ENCODE peak calls at places on chromosomes 6 and 20, in five cellular contexts. H, R, N, Q and O are unnamed samples.

GRCh38 chr6:73728548-73729205 is 32.7 kb downstream of the CD109 start:
- DNase-seq in H (no peak), R (peak; percentile 13), N (no peak), Q (no peak), O (peak; percentile 56)

GRCh38 chr20:48205786-48206185 is 420.5 kb upstream of the SULF2 start:
- DNase-seq in R (no peak), H (no peak), Q (no peak), N (no peak), O (no peak)

GRCh38 chr6:113315879-113316278 is 541.3 kb upstream of the MARCKS start:
- DNase-seq in N (no peak), H (no peak), R (no peak), Q (no peak), O (no peak)

GRCh38 chr6:137282253-137282652 is 63.1 kb upstream of the IFNGR1 start:
- DNase-seq in Q (no peak), N (no peak), H (no peak), R (no peak), O (no peak)

GRCh38 chr20:18904624-18905023 is 91.0 kb downstream of the SCP2D1 start:
- DNase-seq in N (no peak), R (no peak), Q (no peak), H (peak; percentile 1), O (no peak)

GRCh38 chr6:152701863-152702401 is 4.2 kb downstream of the MYCT1 start:
- DNase-seq in N (no peak), H (no peak), R (no peak), Q (no peak), O (no peak)

GRCh38 chr6:168326294-168327261 is 7.0 kb upstream of the DACT2 start:
- DNase-seq in H (no peak), Q (no peak), R (no peak), N (no peak), O (no peak)

GRCh38 chr6:147950623-147950987 is 392.0 kb upstream of the SASH1 start:
- DNase-seq in N (no peak), R (no peak), H (no peak), Q (no peak), O (no peak)

GRCh38 chr6:10399451-10399850 is 15.4 kb downstream of the TFAP2A start:
- DNase-seq in N (no peak), H (no peak), R (no peak), Q (no peak), O (no peak)

GRCh38 chr6:155256122-155256795 is 7.6 kb upstream of the CLDN20 start:
- DNase-seq in Q (no peak), N (no peak), H (no peak), R (no peak), O (no peak)

GRCh38 chr6:37988696-37989095 is 169.2 kb downstream of the ZFAND3 start:
- DNase-seq in H (no peak), Q (no peak), R (no peak), N (no peak), O (no peak)

GRCh38 chr6:150783818-150784217 is 81.7 kb upstream of the MTHFD1L start:
- DNase-seq in R (no peak), H (no peak), N (no peak), Q (no peak), O (no peak)